ENCODE peak calls at places on chromosomes 1 and 21, in four cellular contexts. U, I, L and V are unnamed samples.

GRCh38 chr21:25980710-25981109 is 189.9 kb downstream of the APP start:
- DNase-seq in U (no peak), I (no peak), L (no peak), V (no peak)

GRCh38 chr1:205056188-205056611 is 13.2 kb downstream of the CNTN2 start:
- DNase-seq in U (no peak), I (no peak), L (no peak), V (no peak)

GRCh38 chr1:202708456-202709275 is 1.6 kb downstream of the SYT2 start:
- DNase-seq in U (no peak), I (no peak), L (no peak), V (no peak)

GRCh38 chr1:77026126-77026525 is 158.8 kb downstream of the ST6GALNAC5 start:
- DNase-seq in U (no peak), I (no peak), L (no peak), V (no peak)

GRCh38 chr1:221334082-221334481 is 407.8 kb downstream of the DUSP10 start:
- DNase-seq in U (no peak), I (no peak), L (no peak), V (no peak)

GRCh38 chr1:180854456-180854855 is 58.2 kb upstream of the KIAA1614 start:
- DNase-seq in U (peak), I (no peak), L (no peak), V (no peak)

GRCh38 chr1:160056648-160057169 is 13.3 kb downstream of the KCNJ10 start:
- DNase-seq in U (no peak), I (peak), L (no peak), V (no peak)

GRCh38 chr1:63651110-63651776 is 58.0 kb downstream of the PGM1 start:
- DNase-seq in U (no peak), I (no peak), L (no peak), V (no peak)

GRCh38 chr1:95197616-95198252 is 36.3 kb upstream of the RWDD3 start:
- DNase-seq in U (no peak), I (no peak), L (no peak), V (no peak)

GRCh38 chr1:210440081-210440480 is 111.4 kb downstream of the HHAT start:
- DNase-seq in U (no peak), I (no peak), L (no peak), V (no peak)

GRCh38 chr1:203932559-203932958 is 71.2 kb downstream of the SNRPE start:
- DNase-seq in U (no peak), I (no peak), L (no peak), V (no peak)

DNA sequence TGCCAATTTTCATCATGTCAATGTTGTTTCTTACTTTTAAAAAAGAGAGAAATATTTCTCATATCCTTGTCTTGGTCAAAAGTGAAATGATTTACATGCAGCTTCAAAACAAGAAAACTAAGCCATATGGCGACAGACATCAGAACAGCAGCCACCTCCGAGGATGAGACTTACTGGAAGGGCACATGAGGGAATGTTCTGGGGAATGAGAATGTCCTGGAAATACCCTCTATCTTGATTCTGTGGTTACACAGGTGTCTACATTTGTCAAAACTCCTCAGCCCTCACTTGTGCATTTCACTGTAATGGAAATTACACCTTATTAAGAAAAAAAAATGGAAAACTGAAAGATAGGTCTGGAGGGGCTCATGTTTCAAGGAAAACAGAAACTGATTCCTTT is 14.2 kb upstream of the ECE1 start:
- DNase-seq in U (no peak), I (no peak), L (no peak), V (no peak)
- TF ChIP-seq JUNB in U (no peak), I (no peak), L (no peak), V (no peak)

DNA sequence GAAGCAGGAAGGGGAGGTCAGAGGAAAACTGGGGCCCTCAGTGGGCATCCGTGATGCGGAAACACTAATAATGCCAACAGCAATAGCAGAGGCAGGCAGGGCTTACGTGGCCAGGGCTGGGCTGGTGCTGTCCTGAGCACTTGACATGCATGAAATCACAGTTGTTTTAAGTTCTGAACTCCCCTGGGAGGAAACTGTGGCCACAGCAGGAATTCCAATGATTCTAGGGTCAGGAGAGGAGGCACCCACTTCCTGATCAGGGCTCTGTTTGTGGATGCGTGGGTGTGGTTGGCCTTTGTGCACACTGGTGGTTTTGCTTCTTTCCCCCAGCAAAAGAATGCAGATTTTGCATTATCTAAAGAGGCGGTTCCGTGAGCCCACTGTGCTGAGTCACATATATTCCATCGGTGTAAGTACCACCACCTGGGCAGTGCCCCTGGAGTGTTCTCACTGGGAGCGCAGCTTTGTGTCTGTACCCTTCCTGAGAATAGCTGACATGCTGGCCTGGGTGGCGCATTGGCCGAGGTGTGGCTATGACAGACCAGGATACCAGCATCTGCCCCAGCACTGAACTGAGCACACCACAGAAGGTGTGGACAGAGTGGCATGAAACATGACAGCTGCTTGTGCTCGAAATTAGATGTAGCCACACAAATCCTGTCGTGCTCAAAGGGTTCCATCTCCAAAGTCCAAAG is 71.0 kb downstream of the PDE9A start:
- DNase-seq in U (no peak), I (peak), L (no peak), V (peak)
- H3K4me3 ChIP-seq in U (no peak), I (no peak), L (no peak), V (no peak)

GRCh38 chr1:226678701-226679100 is 60.4 kb downstream of the ITPKB start:
- DNase-seq in U (no peak), I (no peak), L (no peak), V (no peak)

GRCh38 chr1:226676381-226676780 is 62.7 kb downstream of the ITPKB start:
- DNase-seq in U (no peak), I (no peak), L (no peak), V (no peak)

GRCh38 chr1:226675720-226676357 is 63.2 kb downstream of the ITPKB start:
- DNase-seq in U (no peak), I (no peak), L (no peak), V (no peak)

GRCh38 chr1:226678251-226678650 is 60.8 kb downstream of the ITPKB start:
- DNase-seq in U (no peak), I (no peak), L (no peak), V (no peak)

DNA sequence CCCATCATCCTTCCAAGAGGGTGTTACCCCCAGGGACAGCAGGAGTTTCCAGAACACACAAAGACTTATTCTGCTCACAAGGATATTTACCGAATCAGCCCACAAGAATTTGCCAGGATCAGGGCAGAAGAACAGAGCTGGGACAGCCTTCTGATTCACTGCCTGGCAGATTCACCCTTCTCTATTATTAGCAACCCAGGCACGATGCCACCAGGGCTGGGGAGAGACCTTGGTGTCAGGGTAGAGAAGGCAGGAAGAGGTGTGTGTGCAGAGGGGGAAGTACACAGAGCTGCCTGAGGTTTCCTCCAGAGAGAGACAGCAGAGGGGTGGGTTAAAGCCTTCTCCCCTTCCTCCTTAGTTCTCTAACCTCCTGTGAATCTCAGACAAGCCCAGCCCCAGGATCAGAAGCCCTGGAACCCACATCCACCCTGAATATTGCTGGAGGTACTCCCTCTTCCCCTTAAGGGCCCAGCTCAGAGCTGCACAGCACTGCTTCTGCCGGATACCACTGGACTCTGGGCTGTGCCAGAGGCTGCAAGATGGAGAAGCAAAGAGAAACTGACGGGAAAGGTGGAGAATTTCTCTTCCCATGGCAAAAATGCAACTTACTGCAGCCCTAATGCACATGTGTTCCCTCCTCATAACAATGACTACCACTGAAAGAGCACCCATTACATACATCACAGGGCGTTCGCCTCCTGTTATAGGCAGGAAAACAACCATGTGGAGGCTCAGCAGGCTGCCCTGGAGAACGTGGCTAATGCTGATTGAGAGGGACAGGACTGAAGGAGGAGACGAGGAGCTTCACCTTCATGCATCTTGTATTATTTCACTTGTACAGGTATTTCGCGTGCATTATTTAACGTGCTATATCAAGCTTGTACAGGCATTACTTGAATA is 61.7 kb downstream of the ITPKB start:
- DNase-seq in U (no peak), I (no peak), L (no peak), V (peak)
- TF ChIP-seq CEBPB in U (no peak), I (no peak), L (no peak), V (no peak)

GRCh38 chr1:32538887-32539583 is at the start of gene ZBTB8A:
- DNase-seq in U (no peak), I (peak), L (no peak), V (peak)
- TF ChIP-seq JUNB in U (no peak), I (no peak), L (no peak), V (no peak)

GRCh38 chr21:36480618-36481017 is 696 bp upstream of the CLDN14 start:
- DNase-seq in U (no peak), I (no peak), L (no peak), V (no peak)

GRCh38 chr21:36479415-36480402 is at the start of gene CLDN14:
- DNase-seq in U (no peak), I (peak), L (no peak), V (no peak)

GRCh38 chr21:36478207-36478701 is 1.7 kb downstream of the CLDN14 start:
- DNase-seq in U (no peak), I (no peak), L (no peak), V (peak)

GRCh38 chr21:36477559-36477958 is 2.4 kb downstream of the CLDN14 start:
- DNase-seq in U (no peak), I (no peak), L (no peak), V (no peak)

GRCh38 chr21:36478941-36479340 is 981 bp downstream of the CLDN14 start:
- DNase-seq in U (no peak), I (no peak), L (no peak), V (peak)
- H3K4me3 ChIP-seq in U (no peak), I (peak), L (no peak), V (no peak)

DNA sequence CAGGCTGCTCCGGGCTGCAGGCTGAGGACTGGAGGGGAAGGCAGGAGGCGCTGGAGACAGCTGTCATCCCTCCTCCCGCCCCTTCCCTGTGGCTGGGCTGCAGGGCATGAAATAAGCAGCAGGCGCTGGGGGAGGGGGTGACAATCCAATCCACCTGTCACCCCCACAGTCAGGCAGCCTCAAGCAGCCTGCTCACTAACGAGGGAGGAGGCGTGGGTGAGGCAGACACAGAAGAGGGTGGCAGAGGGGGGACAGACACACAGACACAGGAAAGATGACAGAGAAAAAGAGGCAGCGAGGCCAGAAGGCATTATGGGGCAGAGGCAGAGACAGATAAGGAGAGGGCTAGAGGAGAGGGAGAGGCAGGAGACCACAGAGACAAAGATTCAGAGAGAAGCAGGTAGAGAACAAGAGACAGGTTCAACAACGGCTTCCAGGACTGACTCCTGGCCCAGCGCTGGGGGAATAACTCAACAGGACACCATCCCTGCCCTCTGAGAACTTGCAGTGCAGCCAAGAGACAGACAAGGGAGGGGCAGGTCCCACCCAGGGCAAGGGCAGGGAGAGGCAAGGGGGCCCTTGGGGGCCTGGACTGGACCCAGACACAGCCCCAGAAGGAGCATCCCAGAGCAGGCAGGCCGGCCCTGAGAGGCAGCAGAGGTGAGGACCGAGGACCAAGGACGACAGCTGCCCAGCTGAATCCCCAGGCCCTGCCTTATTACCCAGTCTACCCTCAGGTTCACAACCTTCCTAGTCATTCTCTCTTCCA is 11.2 kb downstream of the MEF2D start:
- DNase-seq in U (peak), I (no peak), L (no peak), V (no peak)
- TF ChIP-seq CEBPB in U (no peak), I (no peak), L (no peak), V (no peak)

GRCh38 chr1:912740-913301 is 10.9 kb upstream of the SAMD11 start:
- DNase-seq in U (no peak), I (peak), L (no peak), V (peak)
- TF ChIP-seq JUNB in U (no peak), I (no peak), L (no peak), V (no peak)

GRCh38 chr1:211580303-211580687 is 1.3 kb upstream of the SLC30A1 start:
- DNase-seq in U (no peak), I (no peak), L (no peak), V (no peak)
- H3K4me3 ChIP-seq in U (no peak), I (peak), L (no peak), V (no peak)